ENCODE peak calls at places on chromosome 2, in five cellular contexts. Z is hypothalamus; T is naive thymus-derived CD4-positive, alpha-beta T cell; A is NCI-H1092 treated with DMSO at 0.1 percent for 48 hours; X is nephron progenitor cell. L is an unnamed sample.

GRCh38 chr2:240624950-240625621 is at the start of gene GPR35:
- DNase-seq in T (peak), Z (no peak), X (no peak), A (no peak), L (no peak)

GRCh38 chr2:32732135-32732534 is 104.3 kb downstream of the TTC27 start:
- DNase-seq in A (no peak), T (no peak), X (no peak), Z (no peak), L (no peak)

GRCh38 chr2:215845839-215846586 is 167.3 kb downstream of the MREG start:
- DNase-seq in X (no peak), A (no peak), T (no peak), Z (no peak), L (no peak)

GRCh38 chr2:3388412-3388738 is 8.9 kb downstream of the TRAPPC12 start:
- DNase-seq in T (no peak), X (no peak), Z (no peak), A (no peak), L (no peak)

GRCh38 chr2:58427572-58428285 is 186.6 kb upstream of the FANCL start:
- DNase-seq in T (no peak), A (peak), Z (peak), X (peak), L (peak)

GRCh38 chr2:219126555-219126954 is 34.1 kb downstream of the NHEJ1 start:
- DNase-seq in T (no peak), X (no peak), Z (no peak), A (no peak), L (no peak)

GRCh38 chr2:133777607-133778006 is 209.3 kb upstream of the NCKAP5 start:
- DNase-seq in Z (no peak), A (no peak), X (no peak), T (no peak), L (no peak)

GRCh38 chr2:70670626-70671025 is 97.4 kb downstream of the ADD2 start:
- DNase-seq in Z (no peak), T (no peak), A (no peak), X (no peak), L (no peak)

GRCh38 chr2:120794716-120795115 is 59.0 kb downstream of the GLI2 start:
- DNase-seq in Z (no peak), A (no peak), T (no peak), X (no peak), L (no peak)

GRCh38 chr2:99880148-99880983 is 262.0 kb downstream of the AFF3 start:
- DNase-seq in A (peak), X (no peak), T (no peak), Z (no peak), L (peak)

GRCh38 chr2:119234021-119235019 is 10.7 kb downstream of the STEAP3 start:
- DNase-seq in T (no peak), Z (no peak), A (peak), X (peak), L (no peak)

L was measured in occipital lobe.